ENCODE peak calls at places on chromosomes 3 and 15, in five cellular contexts. F is HCEC 1CT, P is fibroblast of the conjunctiva, M is activated gamma-delta T cell, K is NAMALWA. Z is an unnamed sample.

GRCh38 chr3:65672876-65673815 is 365.6 kb downstream of the MAGI1 start:
- DNase-seq in F (peak), K (peak), P (peak), M (no peak), Z (no peak)

GRCh38 chr3:149813367-149814281 is 609 bp downstream of the RNF13 start:
- DNase-seq in P (no peak), F (peak), K (peak), M (no peak), Z (peak)

GRCh38 chr15:26716069-26716468 is 56.8 kb downstream of the GABRB3 start:
- DNase-seq in P (no peak), M (no peak), F (no peak), K (no peak), Z (no peak)

GRCh38 chr3:50632450-50632849 is 15.5 kb downstream of the MAPKAPK3 start:
- DNase-seq in M (no peak), K (no peak), F (no peak), P (no peak), Z (no peak)

GRCh38 chr3:57755368-57756021 is 614 bp upstream of the SLMAP start:
- DNase-seq in P (peak), F (peak), M (no peak), K (peak), Z (peak)

GRCh38 chr15:101570238-101570637 is 80.7 kb upstream of the PCSK6 start:
- DNase-seq in F (peak), M (no peak), K (no peak), P (no peak), Z (no peak)

GRCh38 chr3:63914312-63914711 is 2.1 kb upstream of the SCAANT1 start:
- DNase-seq in M (no peak), K (no peak), F (no peak), P (no peak), Z (no peak)

GRCh38 chr3:155944081-155944480 is 73.6 kb downstream of the GMPS start:
- DNase-seq in F (no peak), K (no peak), M (no peak), P (no peak), Z (no peak)

GRCh38 chr15:41772720-41773331 is 1.5 kb upstream of the MAPKBP1 start:
- DNase-seq in K (peak), P (peak), M (no peak), F (peak), Z (peak)

GRCh38 chr3:39104961-39105686 is 2.3 kb downstream of the GORASP1 start:
- DNase-seq in P (no peak), F (no peak), K (no peak), M (no peak), Z (no peak)

GRCh38 chr3:187843654-187844053 is 98.4 kb upstream of the BCL6 start:
- DNase-seq in M (no peak), F (no peak), P (no peak), K (no peak), Z (no peak)

GRCh38 chr3:14915636-14916222 is 31.7 kb upstream of the NR2C2 start:
- DNase-seq in P (no peak), M (no peak), F (no peak), K (peak), Z (no peak)

GRCh38 chr3:10416730-10417300 is 88.6 kb downstream of the ATP2B2 start:
- DNase-seq in K (no peak), F (no peak), P (no peak), M (no peak), Z (no peak)

GRCh38 chr15:41061667-41062066 is 54.4 kb downstream of the INO80 start:
- DNase-seq in K (no peak), F (no peak), M (no peak), P (no peak), Z (no peak)

GRCh38 chr3:142459929-142460328 is 12.1 kb upstream of the XRN1 start:
- DNase-seq in K (no peak), M (no peak), F (no peak), P (no peak), Z (no peak)

GRCh38 chr15:47824185-47824584 is 106.9 kb downstream of the SEMA6D start:
- DNase-seq in P (no peak), K (no peak), M (no peak), F (no peak), Z (no peak)

GRCh38 chr3:123816673-123817207 is 67.4 kb downstream of the MYLK start:
- DNase-seq in M (no peak), K (no peak), F (peak), P (no peak), Z (no peak)

GRCh38 chr3:172066880-172067778 is 27.8 kb downstream of the FNDC3B start:
- DNase-seq in K (no peak), P (no peak), F (no peak), M (no peak), Z (no peak)

GRCh38 chr3:45992133-45992729 is 3.4 kb downstream of the FYCO1 start:
- DNase-seq in M (no peak), P (no peak), K (peak), F (no peak), Z (peak)

GRCh38 chr15:23687143-23687470 is at the start of gene NDN:
- DNase-seq in F (no peak), P (peak), M (no peak), K (no peak), Z (peak)

GRCh38 chr3:141449424-141449823 is 37.4 kb upstream of the RASA2 start:
- DNase-seq in P (no peak), M (no peak), K (no peak), F (no peak), Z (no peak)

GRCh38 chr15:67839929-67840746 is at the start of gene RNU6-1:
- DNase-seq in M (peak), F (peak), P (peak), K (peak), Z (peak)

GRCh38 chr3:21447471-21448205 is 303.4 kb downstream of the ZNF385D start:
- DNase-seq in M (no peak), K (no peak), F (peak), P (peak), Z (no peak)

GRCh38 chr15:33874156-33874555 is 94.1 kb upstream of the CHRM5 start:
- DNase-seq in K (no peak), P (no peak), F (no peak), M (no peak), Z (no peak)

GRCh38 chr3:36991923-36992805 is 767 bp downstream of the EPM2AIP1 start:
- DNase-seq in M (no peak), F (peak), P (peak), K (no peak), Z (no peak)

GRCh38 chr3:127768346-127769008 is 53.8 kb downstream of the MGLL start:
- DNase-seq in F (peak), P (peak), K (no peak), M (no peak), Z (no peak)

GRCh38 chr15:39789736-39790135 is 7.1 kb upstream of the FSIP1 start:
- DNase-seq in P (no peak), K (no peak), F (peak), M (no peak), Z (no peak)

GRCh38 chr3:58206406-58207011 is 4.3 kb downstream of the DNASE1L3 start:
- DNase-seq in F (peak), P (no peak), K (no peak), M (no peak), Z (no peak)

GRCh38 chr3:108602249-108602934 is 12.9 kb downstream of the DZIP3 start:
- DNase-seq in K (no peak), M (no peak), F (no peak), P (no peak), Z (no peak)

GRCh38 chr15:79045041-79045440 is 45.5 kb downstream of the RASGRF1 start:
- DNase-seq in M (no peak), F (no peak), K (no peak), P (no peak), Z (no peak)

GRCh38 chr15:71485094-71485693 is 325.2 kb upstream of the NR2E3 start:
- DNase-seq in P (no peak), F (peak), M (no peak), K (peak), Z (peak)

GRCh38 chr3:125213946-125214542 is 1.5 kb upstream of the SLC12A8 start:
- DNase-seq in M (no peak), F (no peak), P (peak), K (no peak), Z (no peak)

GRCh38 chr3:29576181-29576580 is 295.3 kb downstream of the RBMS3 start:
- DNase-seq in F (no peak), M (no peak), P (no peak), K (no peak), Z (no peak)